ENCODE peak calls at places on chromosomes 5 and 9, in nine cellular contexts. K is SK-N-SH; M is Panc1; L is upper lobe of right lung; X is hepatocyte; N is CD4-positive, CD25-positive, alpha-beta regulatory T cell; D is A549; T is psoas muscle; S is transverse colon. V is an unnamed sample. For H3K4me1, the result is how much of the 10 kb centered on the place peaks cover.

GRCh38 chr9:130830199-130830598 is 4.9 kb upstream of the ABL1 start:
- DNase-seq in M (no peak), L (no peak), X (no peak), T (no peak), D (no peak), S (no peak), N (no peak), K (no peak), V (no peak)

GRCh38 chr5:3789519-3790193 is 194.0 kb downstream of the IRX1 start:
- DNase-seq in S (no peak), D (no peak), K (no peak), X (no peak), N (no peak), T (no peak), M (no peak), L (no peak), V (no peak)

GRCh38 chr9:112050544-112051475 is 124.3 kb downstream of the SUSD1 start:
- DNase-seq in T (no peak), M (no peak), L (no peak), K (no peak), N (no peak), X (peak), S (peak), D (peak), V (no peak)

GRCh38 chr5:171712616-171713015 is 73.0 kb upstream of the SMIM23 start:
- DNase-seq in T (no peak), D (no peak), L (no peak), S (no peak), X (no peak), M (no peak), K (no peak), N (no peak), V (no peak)

GRCh38 chr5:172956936-172957335 is 2.3 kb upstream of the RPL26L1 start:
- DNase-seq in T (no peak), M (no peak), D (no peak), S (no peak), N (no peak), L (no peak), X (no peak), K (no peak), V (no peak)

GRCh38 chr5:169157064-169157463 is 143.9 kb downstream of the SLIT3 start:
- DNase-seq in N (no peak), T (no peak), X (peak), S (no peak), K (no peak), L (no peak), D (peak), M (no peak), V (no peak)

GRCh38 chr5:64939772-64940510 is 171.2 kb downstream of the CWC27 start:
- DNase-seq in K (no peak), D (peak), X (peak), N (no peak), T (peak), S (peak), L (peak), M (no peak), V (no peak)

GRCh38 chr9:113446323-113446740 is 17.2 kb upstream of the RGS3 start:
- DNase-seq in L (no peak), X (peak), K (peak), D (peak), S (no peak), T (no peak), N (no peak), M (peak), V (peak)

GRCh38 chr9:14662060-14662453 is 31.2 kb downstream of the ZDHHC21 start:
- DNase-seq in D (no peak), K (no peak), L (no peak), M (no peak), T (no peak), X (no peak), S (no peak), N (no peak), V (no peak)

GRCh38 chr5:74608754-74609576 is 31.6 kb downstream of the ENC1 start:
- DNase-seq in S (no peak), X (no peak), T (no peak), D (no peak), M (no peak), K (no peak), L (no peak), N (no peak), V (no peak)

GRCh38 chr9:122383992-122384461 is 13.2 kb downstream of the PTGS1 start:
- DNase-seq in X (no peak), S (no peak), D (peak), K (no peak), T (no peak), M (no peak), L (no peak), N (no peak), V (no peak)

GRCh38 chr5:126516852-126517251 is 78.2 kb downstream of the ALDH7A1 start:
- DNase-seq in L (no peak), S (no peak), D (no peak), K (no peak), M (no peak), X (no peak), T (no peak), N (no peak), V (no peak)

GRCh38 chr9:35000535-35001284 is 11.2 kb downstream of the DNAJB5 start:
- DNase-seq in N (no peak), T (no peak), D (peak), L (no peak), S (no peak), K (peak), M (no peak), X (no peak), V (no peak)

GRCh38 chr5:177982072-177982727 is 13.8 kb downstream of the PROP1 start:
- DNase-seq in S (no peak), K (peak), N (no peak), D (peak), T (no peak), X (no peak), M (no peak), L (peak), V (no peak)

GRCh38 chr5:139426222-139426885 is 13.0 kb downstream of the DNAJC18 start:
- DNase-seq in D (no peak), N (no peak), L (no peak), T (no peak), X (no peak), S (no peak), M (no peak), K (no peak), V (no peak)

GRCh38 chr9:91727316-91727861 is 222.6 kb downstream of the ROR2 start:
- DNase-seq in D (peak), K (peak), M (peak), T (no peak), N (no peak), S (no peak), L (no peak), X (peak), V (peak)

GRCh38 chr5:19179561-19179960 is 808.4 kb downstream of the CDH18 start:
- DNase-seq in S (no peak), M (no peak), K (no peak), D (no peak), N (no peak), T (no peak), L (no peak), X (no peak), V (no peak)

GRCh38 chr5:115246361-115246991 is 16.2 kb downstream of the PGGT1B start:
- DNase-seq in T (no peak), M (no peak), L (no peak), D (peak), N (no peak), K (peak), X (peak), S (no peak), V (peak)

DNA sequence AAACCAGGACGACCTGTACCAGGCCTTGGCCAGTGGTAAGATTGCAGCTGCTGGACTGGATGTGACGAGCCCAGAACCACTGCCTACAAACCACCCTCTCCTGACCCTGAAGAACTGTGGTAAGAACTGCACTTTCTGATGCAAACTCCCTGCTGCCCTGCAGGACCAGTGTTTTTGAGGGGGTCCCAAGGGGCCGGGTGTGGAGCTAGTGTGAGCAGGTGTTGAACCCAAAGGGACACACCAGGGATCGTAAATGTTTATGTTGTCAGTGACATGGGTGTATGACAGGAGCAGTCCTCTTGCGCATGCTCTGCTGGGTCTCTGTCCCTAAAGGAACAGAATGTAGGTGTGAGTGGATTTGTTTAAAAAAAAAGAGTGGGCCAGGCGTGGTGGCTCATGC is 9.5 kb downstream of the GRHPR start:
- DNase-seq in S (no peak), X (no peak), D (no peak), K (no peak), N (no peak), L (no peak), T (no peak), M (no peak), V (no peak)
- H3K4me1 ChIP-seq in S (under half), X (under half), D (under half), K (under half), N (under half), L (under half), T (under half), M (under half), V (under half)

DNA sequence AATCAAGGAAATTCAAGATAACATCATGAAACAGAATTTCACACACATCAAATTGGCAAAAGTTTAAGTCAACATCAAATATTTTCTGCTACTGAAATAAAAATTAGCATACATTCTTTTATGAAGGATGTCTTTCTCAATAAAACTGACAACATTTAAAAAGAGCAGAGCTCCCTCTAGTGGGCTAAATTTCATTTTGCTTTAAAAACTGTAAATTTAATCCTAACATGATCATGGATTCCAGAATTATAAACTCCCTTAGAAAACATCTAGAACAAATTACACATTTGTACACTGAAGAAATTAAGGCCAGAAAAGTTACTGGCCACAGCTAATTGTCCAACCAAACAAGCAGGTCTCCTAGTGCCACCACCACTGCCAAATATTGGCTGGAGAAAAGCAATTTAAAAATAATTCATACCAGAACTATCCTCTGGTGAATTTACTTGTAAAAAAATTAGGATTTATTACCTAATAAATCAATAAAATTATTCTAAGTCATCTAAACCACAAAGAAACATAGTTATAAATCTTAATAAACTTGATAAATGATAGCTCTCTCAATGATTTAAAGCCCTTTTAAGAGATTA is 31.2 kb downstream of the DEPDC1B start:
- DNase-seq in K (peak), M (no peak), S (no peak), N (no peak), X (peak), T (no peak), L (no peak), D (peak), V (no peak)
- H3K27ac ChIP-seq in K (no peak), M (no peak), S (no peak), N (no peak), X (no peak), T (no peak), L (no peak), D (no peak), V (no peak)

GRCh38 chr9:128892223-128892892 is 10.4 kb downstream of the LRRC8A start:
- DNase-seq in X (peak), S (peak), D (peak), T (peak), L (peak), K (no peak), N (no peak), M (no peak), V (no peak)
- H3K4me3 ChIP-seq in X (no peak), S (no peak), D (peak), T (peak), L (peak), K (no peak), N (no peak), M (no peak), V (no peak)

DNA sequence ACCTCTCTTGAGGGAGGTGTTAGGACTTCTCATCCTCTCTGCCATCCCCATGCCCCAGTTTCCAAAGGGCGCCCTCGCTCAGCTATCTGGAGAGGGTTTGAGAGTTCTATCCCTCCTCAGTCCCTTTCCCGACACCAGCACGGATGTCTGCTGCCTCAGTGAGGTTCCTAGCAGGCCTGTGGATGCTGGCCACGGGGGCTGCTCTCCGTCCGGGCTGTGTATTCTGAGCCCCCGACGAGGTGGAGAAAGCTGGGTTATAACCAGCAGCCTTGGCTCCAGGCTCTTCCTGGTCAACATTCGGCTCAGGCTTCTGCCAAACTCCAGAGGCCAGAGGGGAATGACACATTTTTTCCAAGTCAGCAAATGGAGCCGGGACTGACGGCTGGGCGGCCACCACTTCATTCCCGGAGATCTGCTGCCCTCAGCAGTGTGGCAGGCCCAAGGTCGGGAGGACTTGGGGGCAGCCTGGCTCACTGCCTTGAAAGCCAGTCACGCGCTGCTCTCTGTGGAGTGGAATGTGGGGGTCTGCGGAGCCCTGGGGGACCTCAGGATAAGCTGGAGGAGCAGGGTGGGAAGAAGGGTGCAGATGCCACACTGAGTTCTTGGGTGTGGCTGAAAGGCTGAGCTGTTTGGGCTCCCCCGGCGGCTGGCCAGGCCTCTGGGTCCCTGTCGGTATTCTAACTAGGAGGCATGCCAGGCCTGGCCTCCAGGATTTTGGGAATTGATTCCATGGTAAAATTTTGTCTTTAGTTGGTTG is 27.4 kb downstream of the PTPA start:
- DNase-seq in D (no peak), T (peak), X (peak), L (no peak), S (peak), N (no peak), K (no peak), M (no peak), V (no peak)
- H3K4me1 ChIP-seq in D (half or more), T (under half), X (under half), L (half or more), S (under half), N (under half), K (under half), M (under half), V (under half)

DNA sequence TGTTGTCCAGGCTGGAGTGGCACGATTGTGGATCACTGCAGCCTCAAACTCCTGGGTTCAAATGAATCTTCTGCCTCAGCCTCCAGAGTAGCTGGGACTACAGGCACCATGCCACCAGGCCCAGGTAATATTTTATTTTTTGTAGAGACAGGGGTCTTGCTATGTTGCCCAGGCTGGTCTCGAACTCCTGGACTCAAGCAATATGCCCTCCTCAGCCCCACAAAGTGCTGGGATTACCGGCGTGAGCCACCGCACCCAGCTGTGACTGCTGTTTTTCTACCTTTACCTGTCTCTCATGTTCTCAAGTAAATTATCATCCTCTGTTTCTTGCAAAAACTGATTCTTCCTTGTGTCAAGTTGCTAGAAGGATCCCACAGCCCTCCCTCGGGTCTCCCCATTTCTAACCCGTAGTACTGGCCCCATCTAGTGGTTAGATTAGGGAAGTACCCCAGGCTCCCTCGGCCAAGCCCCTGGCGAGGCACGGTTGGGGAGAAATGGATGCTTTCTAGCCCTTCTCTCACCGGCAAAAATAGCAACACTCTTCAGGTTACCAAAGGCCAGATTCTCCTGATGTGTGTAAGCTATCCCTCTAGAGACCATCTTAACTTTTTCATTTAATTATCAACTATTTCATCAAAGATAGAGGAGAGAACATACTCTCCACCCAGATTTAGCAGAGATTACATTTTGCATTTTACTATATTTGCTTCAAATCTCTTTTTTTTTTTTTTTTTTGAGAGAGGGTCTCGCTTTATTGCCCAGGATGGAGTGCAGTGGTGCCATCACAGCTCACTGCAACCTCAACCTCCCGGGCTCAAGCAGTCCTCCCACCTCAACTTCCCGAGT is 19.2 kb upstream of the TOR1B start:
- DNase-seq in N (peak), L (peak), S (peak), M (no peak), K (peak), T (peak), D (peak), X (peak), V (peak)
- H3K27ac ChIP-seq in N (no peak), L (no peak), S (no peak), M (no peak), K (no peak), T (no peak), D (peak), X (no peak), V (no peak)

GRCh38 chr9:127578627-127578951 is 33.5 kb upstream of the STXBP1 start:
- DNase-seq in T (no peak), N (no peak), M (no peak), X (no peak), K (no peak), L (no peak), D (no peak), S (no peak), V (no peak)
- H3K4me3 ChIP-seq in T (peak), N (no peak), M (peak), X (no peak), K (peak), L (peak), D (peak), S (no peak), V (no peak)

DNA sequence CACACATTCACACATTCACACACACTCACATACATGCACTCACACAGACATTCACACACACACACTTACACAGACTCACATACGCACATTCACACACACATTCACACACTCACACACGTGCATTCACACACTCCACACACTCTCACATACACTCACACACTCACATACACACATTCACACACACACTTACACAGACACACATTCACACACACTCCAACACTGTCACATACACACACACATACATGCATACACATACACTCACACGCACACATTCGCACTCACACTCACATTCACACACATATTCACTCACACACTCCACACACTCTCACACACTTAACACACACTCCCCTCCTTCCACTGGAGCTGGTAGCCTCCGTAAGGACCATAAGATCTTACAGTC is 26.2 kb downstream of the CAMK2A start:
- DNase-seq in K (no peak), T (no peak), D (no peak), M (no peak), X (no peak), S (no peak), L (no peak), N (no peak), V (no peak)
- H3K4me1 ChIP-seq in K (under half), T (under half), D (half or more), M (under half), X (under half), S (under half), L (under half), N (under half), V (under half)

DNA sequence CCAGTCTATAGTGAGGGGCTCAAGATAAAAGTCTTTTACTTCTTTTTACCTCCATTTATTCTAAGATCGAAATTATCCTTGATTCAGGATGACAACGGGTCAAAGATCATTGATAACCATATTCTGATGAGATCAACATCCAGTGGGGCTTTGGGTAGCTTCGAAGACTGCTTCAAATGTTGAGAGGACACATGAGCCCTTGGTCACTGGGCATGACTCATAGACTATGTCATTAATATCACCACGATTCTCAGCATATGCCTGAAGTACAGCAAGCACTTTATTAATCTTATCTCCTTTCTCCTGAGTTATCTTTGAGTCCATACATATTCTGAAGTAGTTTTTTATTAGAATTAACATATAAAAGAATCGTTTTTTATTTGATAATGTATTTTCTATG is 117.1 kb upstream of the DAB2 start:
- DNase-seq in T (no peak), S (no peak), N (no peak), X (no peak), K (no peak), D (no peak), L (no peak), M (no peak), V (no peak)
- H3K27ac ChIP-seq in T (no peak), S (no peak), N (no peak), X (no peak), K (no peak), D (no peak), L (no peak), M (no peak), V (no peak)

V was measured in naive thymus-derived CD4-positive, alpha-beta T cell.